ENCODE peak calls at places on chromosome 18, in ten cellular contexts. W is left ventricle myocardium superior; O is T-helper 1 cell; H is H54; F is stimulated activated CD8-positive, alpha-beta memory T cell treated with anti-CD3 and anti-CD28 coated beads, Interleukin-15, amount 100 ng/mL, for 24 hours; E is activated CD4-positive, alpha-beta T cell treated with anti-CD3 and anti-CD28 coated beads for 48 hours; X is neural crest cell; V is IMR-90; P is endodermal cell; B is left colon. N is an unnamed sample.

GRCh38 chr18:2515408-2515807 is 55.9 kb downstream of the METTL4 start:
- DNase-seq in W (no peak), O (no peak), H (peak), F (no peak), E (no peak), X (no peak), V (peak), P (no peak), B (no peak), N (peak)

GRCh38 chr18:62187543-62188378 is 706 bp downstream of the RELCH start:
- DNase-seq in W (peak), O (peak), H (peak), F (no peak), E (peak), X (no peak), V (peak), P (peak), B (peak), N (peak)

GRCh38 chr18:3607309-3608098 is 157.5 kb downstream of the TGIF1 start:
- DNase-seq in W (no peak), O (no peak), H (no peak), F (no peak), E (no peak), X (no peak), V (no peak), P (no peak), B (peak), N (no peak)

GRCh38 chr18:58180738-58181353 is 136.8 kb downstream of the NEDD4L start:
- DNase-seq in W (no peak), O (peak), H (peak), F (peak), E (peak), X (peak), V (peak), P (peak), B (no peak), N (peak)

GRCh38 chr18:31573047-31573446 is 18.6 kb upstream of the TTR start:
- DNase-seq in W (no peak), O (no peak), H (no peak), F (no peak), E (no peak), X (no peak), V (no peak), P (no peak), B (no peak), N (no peak)

GRCh38 chr18:33577688-33578370 is at the start of gene ASXL3:
- DNase-seq in W (peak), O (no peak), H (no peak), F (no peak), E (no peak), X (peak), V (no peak), P (peak), B (peak), N (peak)

GRCh38 chr18:5620284-5620683 is 76.5 kb upstream of the EPB41L3 start:
- DNase-seq in W (no peak), O (no peak), H (no peak), F (no peak), E (no peak), X (no peak), V (peak), P (no peak), B (no peak), N (no peak)

GRCh38 chr18:6807504-6808257 is 78.2 kb downstream of the ARHGAP28 start:
- DNase-seq in W (no peak), O (no peak), H (no peak), F (no peak), E (no peak), X (no peak), V (no peak), P (no peak), B (no peak), N (no peak)

GRCh38 chr18:36634573-36635216 is 194.1 kb downstream of the TPGS2 start:
- DNase-seq in W (no peak), O (no peak), H (no peak), F (no peak), E (no peak), X (no peak), V (no peak), P (no peak), B (no peak), N (no peak)

GRCh38 chr18:73511751-73512525 is 635.7 kb downstream of the FBXO15 start:
- DNase-seq in W (no peak), O (no peak), H (no peak), F (no peak), E (no peak), X (no peak), V (peak), P (no peak), B (no peak), N (peak)

GRCh38 chr18:24322594-24323136 is 75.0 kb downstream of the OSBPL1A start:
- DNase-seq in W (no peak), O (no peak), H (no peak), F (no peak), E (no peak), X (no peak), V (peak), P (no peak), B (no peak), N (peak)

GRCh38 chr18:14189858-14190257 is 57.6 kb upstream of the ZNF519 start:
- DNase-seq in W (no peak), O (peak), H (no peak), F (no peak), E (peak), X (no peak), V (no peak), P (no peak), B (no peak), N (no peak)

GRCh38 chr18:45978084-45978483 is 11.0 kb upstream of the EPG5 start:
- DNase-seq in W (no peak), O (no peak), H (no peak), F (no peak), E (no peak), X (no peak), V (no peak), P (peak), B (no peak), N (no peak)

GRCh38 chr18:26941608-26942007 is 76.1 kb upstream of the AQP4 start:
- DNase-seq in W (no peak), O (no peak), H (no peak), F (no peak), E (no peak), X (no peak), V (no peak), P (no peak), B (no peak), N (no peak)

GRCh38 chr18:44536619-44537018 is 144.1 kb upstream of the SETBP1 start:
- DNase-seq in W (no peak), O (no peak), H (no peak), F (no peak), E (no peak), X (no peak), V (no peak), P (no peak), B (no peak), N (no peak)

N was measured in astrocyte of the hippocampus.